ENCODE peak calls at places on chromosomes 2 and 18, in ten cellular contexts. One of them, this sample, is unnamed.

GRCh38 chr2:232498452-232498851 is 10.8 kb upstream of the ECEL1 start:
- DNase-seq in left cardiac atrium: no peak
- DNase-seq in NCI-H524: no peak
- DNase-seq in HT-29: no peak
- DNase-seq in H54: no peak
- DNase-seq in activated naive CD8-positive, alpha-beta T cell treated with anti-CD3 and anti-CD28 coated beads, Interleukin-2, amount 50 U/mL, for 24 hours: no peak
- DNase-seq in stimulated activated CD8-positive, alpha-beta memory T cell treated with anti-CD3 and anti-CD28 coated beads, Interleukin-7, amount 100 ng/mL, for 4 hours: no peak
- DNase-seq in SK-N-SH: no peak
- DNase-seq in ELF-1: no peak
- DNase-seq in activated CD8-positive, alpha-beta T cell treated with anti-CD3 and anti-CD28 coated beads, Interleukin-2, amount 10 ng/mL, durations not matched to agents 7 days and 5 days: no peak
- DNase-seq in this sample: no peak

GRCh38 chr2:134714228-134714627 is 4.6 kb downstream of the TMEM163 start:
- DNase-seq in left cardiac atrium: no peak
- DNase-seq in NCI-H524: no peak
- DNase-seq in HT-29: no peak
- DNase-seq in H54: no peak
- DNase-seq in activated naive CD8-positive, alpha-beta T cell treated with anti-CD3 and anti-CD28 coated beads, Interleukin-2, amount 50 U/mL, for 24 hours: no peak
- DNase-seq in stimulated activated CD8-positive, alpha-beta memory T cell treated with anti-CD3 and anti-CD28 coated beads, Interleukin-7, amount 100 ng/mL, for 4 hours: no peak
- DNase-seq in SK-N-SH: no peak
- DNase-seq in ELF-1: no peak
- DNase-seq in activated CD8-positive, alpha-beta T cell treated with anti-CD3 and anti-CD28 coated beads, Interleukin-2, amount 10 ng/mL, durations not matched to agents 7 days and 5 days: peak
- DNase-seq in this sample: no peak

GRCh38 chr2:172282944-172283343 is 144.4 kb upstream of the ITGA6 start:
- DNase-seq in left cardiac atrium: no peak
- DNase-seq in NCI-H524: no peak
- DNase-seq in HT-29: no peak
- DNase-seq in H54: peak
- DNase-seq in activated naive CD8-positive, alpha-beta T cell treated with anti-CD3 and anti-CD28 coated beads, Interleukin-2, amount 50 U/mL, for 24 hours: no peak
- DNase-seq in stimulated activated CD8-positive, alpha-beta memory T cell treated with anti-CD3 and anti-CD28 coated beads, Interleukin-7, amount 100 ng/mL, for 4 hours: no peak
- DNase-seq in SK-N-SH: no peak
- DNase-seq in ELF-1: no peak
- DNase-seq in activated CD8-positive, alpha-beta T cell treated with anti-CD3 and anti-CD28 coated beads, Interleukin-2, amount 10 ng/mL, durations not matched to agents 7 days and 5 days: no peak
- DNase-seq in this sample: no peak

GRCh38 chr2:231922945-231923344 is 3.3 kb downstream of the NPPC start:
- DNase-seq in left cardiac atrium: no peak
- DNase-seq in NCI-H524: no peak
- DNase-seq in HT-29: no peak
- DNase-seq in H54: no peak
- DNase-seq in activated naive CD8-positive, alpha-beta T cell treated with anti-CD3 and anti-CD28 coated beads, Interleukin-2, amount 50 U/mL, for 24 hours: no peak
- DNase-seq in stimulated activated CD8-positive, alpha-beta memory T cell treated with anti-CD3 and anti-CD28 coated beads, Interleukin-7, amount 100 ng/mL, for 4 hours: no peak
- DNase-seq in SK-N-SH: no peak
- DNase-seq in ELF-1: peak
- DNase-seq in activated CD8-positive, alpha-beta T cell treated with anti-CD3 and anti-CD28 coated beads, Interleukin-2, amount 10 ng/mL, durations not matched to agents 7 days and 5 days: no peak
- DNase-seq in this sample: no peak

GRCh38 chr2:216355738-216356137 is 16.5 kb downstream of the MARCHF4 start:
- DNase-seq in left cardiac atrium: no peak
- DNase-seq in NCI-H524: no peak
- DNase-seq in HT-29: no peak
- DNase-seq in H54: no peak
- DNase-seq in activated naive CD8-positive, alpha-beta T cell treated with anti-CD3 and anti-CD28 coated beads, Interleukin-2, amount 50 U/mL, for 24 hours: no peak
- DNase-seq in stimulated activated CD8-positive, alpha-beta memory T cell treated with anti-CD3 and anti-CD28 coated beads, Interleukin-7, amount 100 ng/mL, for 4 hours: no peak
- DNase-seq in SK-N-SH: no peak
- DNase-seq in ELF-1: no peak
- DNase-seq in activated CD8-positive, alpha-beta T cell treated with anti-CD3 and anti-CD28 coated beads, Interleukin-2, amount 10 ng/mL, durations not matched to agents 7 days and 5 days: no peak
- DNase-seq in this sample: no peak

GRCh38 chr2:137151731-137152130 is 386.4 kb downstream of the THSD7B start:
- DNase-seq in left cardiac atrium: no peak
- DNase-seq in NCI-H524: no peak
- DNase-seq in HT-29: no peak
- DNase-seq in H54: no peak
- DNase-seq in activated naive CD8-positive, alpha-beta T cell treated with anti-CD3 and anti-CD28 coated beads, Interleukin-2, amount 50 U/mL, for 24 hours: no peak
- DNase-seq in stimulated activated CD8-positive, alpha-beta memory T cell treated with anti-CD3 and anti-CD28 coated beads, Interleukin-7, amount 100 ng/mL, for 4 hours: no peak
- DNase-seq in SK-N-SH: no peak
- DNase-seq in ELF-1: no peak
- DNase-seq in activated CD8-positive, alpha-beta T cell treated with anti-CD3 and anti-CD28 coated beads, Interleukin-2, amount 10 ng/mL, durations not matched to agents 7 days and 5 days: no peak
- DNase-seq in this sample: no peak

GRCh38 chr2:197517150-197517549 is 1.3 kb downstream of the MOB4 start:
- DNase-seq in left cardiac atrium: no peak
- DNase-seq in NCI-H524: no peak
- DNase-seq in HT-29: no peak
- DNase-seq in H54: no peak
- DNase-seq in activated naive CD8-positive, alpha-beta T cell treated with anti-CD3 and anti-CD28 coated beads, Interleukin-2, amount 50 U/mL, for 24 hours: no peak
- DNase-seq in stimulated activated CD8-positive, alpha-beta memory T cell treated with anti-CD3 and anti-CD28 coated beads, Interleukin-7, amount 100 ng/mL, for 4 hours: no peak
- DNase-seq in SK-N-SH: peak
- DNase-seq in ELF-1: no peak
- DNase-seq in activated CD8-positive, alpha-beta T cell treated with anti-CD3 and anti-CD28 coated beads, Interleukin-2, amount 10 ng/mL, durations not matched to agents 7 days and 5 days: no peak
- DNase-seq in this sample: no peak

GRCh38 chr2:54671875-54672586 is 51.4 kb upstream of the EML6 start:
- DNase-seq in left cardiac atrium: no peak
- DNase-seq in NCI-H524: no peak
- DNase-seq in HT-29: no peak
- DNase-seq in H54: no peak
- DNase-seq in activated naive CD8-positive, alpha-beta T cell treated with anti-CD3 and anti-CD28 coated beads, Interleukin-2, amount 50 U/mL, for 24 hours: no peak
- DNase-seq in stimulated activated CD8-positive, alpha-beta memory T cell treated with anti-CD3 and anti-CD28 coated beads, Interleukin-7, amount 100 ng/mL, for 4 hours: no peak
- DNase-seq in SK-N-SH: no peak
- DNase-seq in ELF-1: no peak
- DNase-seq in activated CD8-positive, alpha-beta T cell treated with anti-CD3 and anti-CD28 coated beads, Interleukin-2, amount 10 ng/mL, durations not matched to agents 7 days and 5 days: no peak
- DNase-seq in this sample: no peak

GRCh38 chr2:237747189-237747588 is 51.4 kb upstream of the RBM44 start:
- DNase-seq in left cardiac atrium: no peak
- DNase-seq in NCI-H524: no peak
- DNase-seq in HT-29: no peak
- DNase-seq in H54: no peak
- DNase-seq in activated naive CD8-positive, alpha-beta T cell treated with anti-CD3 and anti-CD28 coated beads, Interleukin-2, amount 50 U/mL, for 24 hours: no peak
- DNase-seq in stimulated activated CD8-positive, alpha-beta memory T cell treated with anti-CD3 and anti-CD28 coated beads, Interleukin-7, amount 100 ng/mL, for 4 hours: no peak
- DNase-seq in SK-N-SH: no peak
- DNase-seq in ELF-1: no peak
- DNase-seq in activated CD8-positive, alpha-beta T cell treated with anti-CD3 and anti-CD28 coated beads, Interleukin-2, amount 10 ng/mL, durations not matched to agents 7 days and 5 days: no peak
- DNase-seq in this sample: no peak

GRCh38 chr18:9404565-9405060 is 70.0 kb downstream of the TWSG1 start:
- DNase-seq in left cardiac atrium: peak
- DNase-seq in NCI-H524: no peak
- DNase-seq in HT-29: no peak
- DNase-seq in H54: no peak
- DNase-seq in activated naive CD8-positive, alpha-beta T cell treated with anti-CD3 and anti-CD28 coated beads, Interleukin-2, amount 50 U/mL, for 24 hours: peak
- DNase-seq in stimulated activated CD8-positive, alpha-beta memory T cell treated with anti-CD3 and anti-CD28 coated beads, Interleukin-7, amount 100 ng/mL, for 4 hours: no peak
- DNase-seq in SK-N-SH: no peak
- DNase-seq in ELF-1: peak
- DNase-seq in activated CD8-positive, alpha-beta T cell treated with anti-CD3 and anti-CD28 coated beads, Interleukin-2, amount 10 ng/mL, durations not matched to agents 7 days and 5 days: peak
- DNase-seq in this sample: peak

GRCh38 chr2:36713300-36713699 is 16.8 kb downstream of the VIT start:
- DNase-seq in left cardiac atrium: no peak
- DNase-seq in NCI-H524: no peak
- DNase-seq in HT-29: no peak
- DNase-seq in H54: no peak
- DNase-seq in activated naive CD8-positive, alpha-beta T cell treated with anti-CD3 and anti-CD28 coated beads, Interleukin-2, amount 50 U/mL, for 24 hours: no peak
- DNase-seq in stimulated activated CD8-positive, alpha-beta memory T cell treated with anti-CD3 and anti-CD28 coated beads, Interleukin-7, amount 100 ng/mL, for 4 hours: no peak
- DNase-seq in SK-N-SH: no peak
- DNase-seq in ELF-1: no peak
- DNase-seq in activated CD8-positive, alpha-beta T cell treated with anti-CD3 and anti-CD28 coated beads, Interleukin-2, amount 10 ng/mL, durations not matched to agents 7 days and 5 days: no peak
- DNase-seq in this sample: no peak

GRCh38 chr2:239316562-239317465 is 84.0 kb downstream of the HDAC4 start:
- DNase-seq in left cardiac atrium: peak
- DNase-seq in NCI-H524: no peak
- DNase-seq in HT-29: no peak
- DNase-seq in H54: no peak
- DNase-seq in activated naive CD8-positive, alpha-beta T cell treated with anti-CD3 and anti-CD28 coated beads, Interleukin-2, amount 50 U/mL, for 24 hours: no peak
- DNase-seq in stimulated activated CD8-positive, alpha-beta memory T cell treated with anti-CD3 and anti-CD28 coated beads, Interleukin-7, amount 100 ng/mL, for 4 hours: no peak
- DNase-seq in SK-N-SH: no peak
- DNase-seq in ELF-1: no peak
- DNase-seq in activated CD8-positive, alpha-beta T cell treated with anti-CD3 and anti-CD28 coated beads, Interleukin-2, amount 10 ng/mL, durations not matched to agents 7 days and 5 days: no peak
- DNase-seq in this sample: no peak

GRCh38 chr18:79903071-79903635 is 48.3 kb downstream of the SLC66A2 start:
- DNase-seq in left cardiac atrium: no peak
- DNase-seq in NCI-H524: no peak
- DNase-seq in HT-29: no peak
- DNase-seq in H54: no peak
- DNase-seq in activated naive CD8-positive, alpha-beta T cell treated with anti-CD3 and anti-CD28 coated beads, Interleukin-2, amount 50 U/mL, for 24 hours: no peak
- DNase-seq in stimulated activated CD8-positive, alpha-beta memory T cell treated with anti-CD3 and anti-CD28 coated beads, Interleukin-7, amount 100 ng/mL, for 4 hours: no peak
- DNase-seq in SK-N-SH: no peak
- DNase-seq in ELF-1: no peak
- DNase-seq in activated CD8-positive, alpha-beta T cell treated with anti-CD3 and anti-CD28 coated beads, Interleukin-2, amount 10 ng/mL, durations not matched to agents 7 days and 5 days: no peak
- DNase-seq in this sample: no peak

GRCh38 chr2:118249970-118250369 is 161.7 kb downstream of the INSIG2 start:
- DNase-seq in left cardiac atrium: no peak
- DNase-seq in NCI-H524: no peak
- DNase-seq in HT-29: peak
- DNase-seq in H54: no peak
- DNase-seq in activated naive CD8-positive, alpha-beta T cell treated with anti-CD3 and anti-CD28 coated beads, Interleukin-2, amount 50 U/mL, for 24 hours: no peak
- DNase-seq in stimulated activated CD8-positive, alpha-beta memory T cell treated with anti-CD3 and anti-CD28 coated beads, Interleukin-7, amount 100 ng/mL, for 4 hours: no peak
- DNase-seq in SK-N-SH: no peak
- DNase-seq in ELF-1: no peak
- DNase-seq in activated CD8-positive, alpha-beta T cell treated with anti-CD3 and anti-CD28 coated beads, Interleukin-2, amount 10 ng/mL, durations not matched to agents 7 days and 5 days: no peak
- DNase-seq in this sample: no peak

GRCh38 chr18:74368901-74369705 is 53.5 kb downstream of the C18orf63 start:
- DNase-seq in left cardiac atrium: no peak
- DNase-seq in NCI-H524: no peak
- DNase-seq in HT-29: peak
- DNase-seq in H54: no peak
- DNase-seq in activated naive CD8-positive, alpha-beta T cell treated with anti-CD3 and anti-CD28 coated beads, Interleukin-2, amount 50 U/mL, for 24 hours: no peak
- DNase-seq in stimulated activated CD8-positive, alpha-beta memory T cell treated with anti-CD3 and anti-CD28 coated beads, Interleukin-7, amount 100 ng/mL, for 4 hours: no peak
- DNase-seq in SK-N-SH: no peak
- DNase-seq in ELF-1: no peak
- DNase-seq in activated CD8-positive, alpha-beta T cell treated with anti-CD3 and anti-CD28 coated beads, Interleukin-2, amount 10 ng/mL, durations not matched to agents 7 days and 5 days: peak
- DNase-seq in this sample: no peak

GRCh38 chr2:96762529-96763253 is 2.0 kb downstream of the CNNM4 start:
- DNase-seq in left cardiac atrium: no peak
- DNase-seq in NCI-H524: peak
- DNase-seq in HT-29: no peak
- DNase-seq in H54: no peak
- DNase-seq in activated naive CD8-positive, alpha-beta T cell treated with anti-CD3 and anti-CD28 coated beads, Interleukin-2, amount 50 U/mL, for 24 hours: no peak
- DNase-seq in stimulated activated CD8-positive, alpha-beta memory T cell treated with anti-CD3 and anti-CD28 coated beads, Interleukin-7, amount 100 ng/mL, for 4 hours: no peak
- DNase-seq in SK-N-SH: no peak
- DNase-seq in ELF-1: peak
- DNase-seq in activated CD8-positive, alpha-beta T cell treated with anti-CD3 and anti-CD28 coated beads, Interleukin-2, amount 10 ng/mL, durations not matched to agents 7 days and 5 days: peak
- DNase-seq in this sample: peak

GRCh38 chr18:59085797-59086196 is 53.9 kb upstream of the SEC11C start:
- DNase-seq in left cardiac atrium: no peak
- DNase-seq in NCI-H524: no peak
- DNase-seq in HT-29: no peak
- DNase-seq in H54: no peak
- DNase-seq in activated naive CD8-positive, alpha-beta T cell treated with anti-CD3 and anti-CD28 coated beads, Interleukin-2, amount 50 U/mL, for 24 hours: no peak
- DNase-seq in stimulated activated CD8-positive, alpha-beta memory T cell treated with anti-CD3 and anti-CD28 coated beads, Interleukin-7, amount 100 ng/mL, for 4 hours: no peak
- DNase-seq in SK-N-SH: no peak
- DNase-seq in ELF-1: no peak
- DNase-seq in activated CD8-positive, alpha-beta T cell treated with anti-CD3 and anti-CD28 coated beads, Interleukin-2, amount 10 ng/mL, durations not matched to agents 7 days and 5 days: no peak
- DNase-seq in this sample: no peak

This sample was measured in B cell.